ENCODE peak calls at places on chromosome 17, in five cellular contexts. Y, X, T, C and L are unnamed samples.

GRCh38 chr17:8599351-8600011 is 31.0 kb downstream of the MYH10 start:
- DNase-seq in Y (no peak), X (no peak), T (no peak), C (no peak), L (no peak)

GRCh38 chr17:78896091-78896833 is 6.7 kb downstream of the CEP295NL start:
- DNase-seq in Y (no peak), X (no peak), T (no peak), C (no peak), L (no peak)

GRCh38 chr17:50904522-50905459 is 38.6 kb upstream of the TOB1 start:
- DNase-seq in Y (no peak), X (peak), T (no peak), C (peak), L (peak)

GRCh38 chr17:81473019-81473418 is 39.6 kb downstream of the ACTG1 start:
- DNase-seq in Y (no peak), X (no peak), T (no peak), C (no peak), L (no peak)

GRCh38 chr17:30554839-30555751 is 77.9 kb downstream of the GOSR1 start:
- DNase-seq in Y (no peak), X (no peak), T (no peak), C (no peak), L (no peak)

GRCh38 chr17:4345569-4345968 is 20.9 kb downstream of the UBE2G1 start:
- DNase-seq in Y (no peak), X (no peak), T (no peak), C (no peak), L (no peak)

GRCh38 chr17:39036009-39036408 is 68.8 kb upstream of the FBXO47 start:
- DNase-seq in Y (no peak), X (no peak), T (no peak), C (no peak), L (no peak)

GRCh38 chr17:3788200-3788599 is 12.8 kb downstream of the ITGAE start:
- DNase-seq in Y (no peak), X (no peak), T (no peak), C (no peak), L (no peak)

GRCh38 chr17:79991924-79992656 is 43.6 kb downstream of the TBC1D16 start:
- DNase-seq in Y (no peak), X (peak), T (peak), C (no peak), L (peak)

GRCh38 chr17:68641276-68642117 is 40.3 kb upstream of the FAM20A start:
- DNase-seq in Y (no peak), X (no peak), T (no peak), C (no peak), L (no peak)